ENCODE peak calls at places on chromosomes 3 and 15, in five cellular contexts. S, V, J, H and G are unnamed samples.

GRCh38 chr3:73787620-73788019 is 162.9 kb upstream of the PDZRN3 start:
- DNase-seq in V (no peak), J (no peak), H (no peak), S (no peak), G (no peak)

GRCh38 chr3:143207338-143207961 is 87.9 kb downstream of the CHST2 start:
- DNase-seq in J (no peak), S (no peak), V (no peak), H (no peak), G (no peak)

GRCh38 chr3:148173836-148174235 is 523.9 kb upstream of the AGTR1 start:
- DNase-seq in J (no peak), S (no peak), V (no peak), H (no peak), G (no peak)

GRCh38 chr15:64678126-64678819 is 97.1 kb downstream of the RBPMS2 start:
- DNase-seq in V (no peak), S (no peak), H (no peak), J (no peak), G (no peak)

GRCh38 chr15:96037584-96037983 is 292.9 kb upstream of the NR2F2 start:
- DNase-seq in H (no peak), J (no peak), S (no peak), V (no peak), G (no peak)

GRCh38 chr3:42376397-42376798 is 34.0 kb downstream of the LYZL4 start:
- DNase-seq in S (no peak), H (no peak), J (no peak), V (no peak), G (peak; percentile 15)

GRCh38 chr15:66894986-66895780 is 170.2 kb upstream of the SMAD3 start:
- DNase-seq in H (no peak), S (no peak), J (no peak), V (no peak), G (no peak)

GRCh38 chr3:63864008-63864871 is 573 bp downstream of the ATXN7 start:
- DNase-seq in S (no peak), J (peak; percentile 85), H (no peak), V (no peak), G (no peak)

GRCh38 chr3:161273589-161274218 is 52.6 kb downstream of the NMD3 start:
- DNase-seq in V (no peak), J (peak; percentile 6), S (no peak), H (peak; percentile 28), G (peak; percentile 33)

GRCh38 chr3:49785565-49786356 is 581 bp downstream of the IP6K1 start:
- DNase-seq in V (no peak), S (no peak), H (no peak), J (peak; percentile 59), G (no peak)

GRCh38 chr15:71397377-71397776 is 282.1 kb downstream of the THSD4 start:
- DNase-seq in V (no peak), H (no peak), J (no peak), S (no peak), G (no peak)

GRCh38 chr3:128076783-128077624 is 24.8 kb downstream of the SEC61A1 start:
- DNase-seq in S (no peak), J (no peak), H (no peak), V (no peak), G (no peak)

GRCh38 chr3:138065939-138066338 is 49.5 kb downstream of the DZIP1L start:
- DNase-seq in S (no peak), J (no peak), H (no peak), V (no peak), G (no peak)

GRCh38 chr15:70071799-70072198 is 25.9 kb downstream of the TLE3 start:
- DNase-seq in S (no peak), J (no peak), V (no peak), H (no peak), G (no peak)

GRCh38 chr15:59946084-59946483 is 58.0 kb upstream of the FOXB1 start:
- DNase-seq in V (no peak), J (no peak), S (no peak), H (no peak), G (no peak)

GRCh38 chr3:51336261-51336660 is 48.8 kb upstream of the MANF start:
- DNase-seq in H (no peak), V (no peak), S (no peak), J (no peak), G (no peak)

GRCh38 chr3:48188266-48189201 is at the start of gene CDC25A:
- DNase-seq in J (peak; percentile 96), H (peak; percentile 99), V (peak; percentile 98), S (peak; percentile 86), G (peak; percentile 98)

GRCh38 chr15:78162038-78162437 is 12.9 kb downstream of the IDH3A start:
- DNase-seq in H (no peak), V (no peak), S (no peak), J (no peak), G (no peak)

GRCh38 chr3:133038731-133039398 is 674 bp downstream of the TMEM108 start:
- DNase-seq in V (no peak), H (no peak), S (no peak), J (peak; percentile 62), G (no peak)

GRCh38 chr3:184570501-184570900 is 8.9 kb downstream of the EPHB3 start:
- DNase-seq in J (no peak), S (no peak), H (no peak), V (no peak), G (no peak)

GRCh38 chr15:99514306-99514705 is 51.5 kb upstream of the MEF2A start:
- DNase-seq in V (no peak), J (no peak), H (no peak), S (no peak), G (no peak)

GRCh38 chr3:105866656-105867653 is 1.9 kb downstream of the CBLB start:
- DNase-seq in V (no peak), S (no peak), J (no peak), H (peak; percentile 72), G (no peak)

GRCh38 chr15:25501828-25502446 is 63.1 kb upstream of the UBE3A start:
- DNase-seq in S (no peak), J (peak; percentile 20), H (peak; percentile 42), V (no peak), G (peak; percentile 27)

GRCh38 chr3:46667657-46668056 is 25.8 kb downstream of the ALS2CL start:
- DNase-seq in V (no peak), H (no peak), J (peak; percentile 4), S (no peak), G (no peak)

GRCh38 chr15:82128401-82129143 is 82.8 kb upstream of the MEX3B start:
- DNase-seq in J (no peak), H (no peak), S (no peak), V (no peak), G (no peak)

GRCh38 chr3:105806361-105806760 is 62.5 kb downstream of the CBLB start:
- DNase-seq in J (no peak), V (no peak), H (peak; percentile 50), S (no peak), G (no peak)

GRCh38 chr15:37980010-37980409 is 45.6 kb downstream of the TMCO5A start:
- DNase-seq in J (no peak), S (no peak), V (no peak), H (no peak), G (no peak)

DNA sequence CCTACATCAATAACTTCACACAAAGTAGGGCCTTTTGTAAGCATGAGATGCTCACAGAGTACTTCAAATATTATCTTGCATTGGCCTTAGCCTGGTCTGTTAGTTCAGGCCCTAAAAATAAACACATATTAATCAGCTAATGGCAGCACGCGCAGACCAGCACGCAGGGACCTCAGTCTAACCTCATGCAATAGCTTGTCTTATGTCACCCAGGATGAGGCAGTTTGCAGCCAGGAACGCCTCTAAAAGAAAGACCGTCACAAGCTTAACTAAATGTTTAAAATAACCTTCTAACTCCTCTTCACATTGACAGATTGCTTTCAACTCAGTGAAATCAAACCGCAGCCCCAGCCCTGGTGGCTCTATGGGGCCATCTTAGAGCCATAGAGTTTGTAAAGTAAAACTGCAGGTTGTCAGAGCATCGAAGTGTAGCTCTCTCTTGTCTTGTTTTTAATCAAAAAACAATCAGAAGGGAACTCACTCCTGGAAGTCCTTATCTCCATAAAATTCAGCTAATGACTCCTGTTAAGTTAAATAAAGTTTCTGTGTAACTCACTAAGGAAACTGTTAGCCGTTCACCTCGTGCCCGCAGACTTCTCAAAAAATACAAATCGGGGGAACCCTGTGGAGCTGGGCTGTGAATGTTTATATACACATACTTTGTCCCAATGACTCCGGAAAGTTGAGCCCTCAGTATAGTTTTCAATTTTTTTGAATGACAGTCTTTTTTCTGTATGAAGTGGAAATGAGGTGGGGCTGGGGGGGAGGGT is 212.6 kb downstream of the CDIN1 start:
- DNase-seq in S (no peak), H (no peak), J (no peak), V (no peak), G (no peak)
- TF ChIP-seq SIN3A in S (no peak), H (no peak), J (no peak), V (no peak), G (no peak)

DNA sequence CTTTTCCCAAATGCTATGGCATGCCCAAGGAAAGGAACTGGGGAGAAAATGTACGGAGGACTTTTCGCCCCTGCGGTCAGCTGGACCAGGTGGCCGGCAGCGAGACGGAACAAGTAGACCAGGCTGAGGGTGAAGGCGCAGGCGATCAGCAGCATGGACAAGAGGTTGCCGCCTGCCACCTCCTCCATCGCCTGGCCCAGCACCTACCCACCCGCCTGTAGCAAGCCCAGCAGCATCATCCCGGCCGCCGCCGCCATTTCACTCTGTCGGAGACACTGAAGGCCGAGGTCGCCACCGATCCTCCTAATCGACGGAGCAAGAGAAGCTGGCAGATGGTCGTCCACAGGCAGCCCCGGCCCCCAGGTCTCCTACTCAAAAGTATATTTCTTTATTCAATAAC is 1046.3 kb upstream of the GBE1 start:
- DNase-seq in H (no peak), S (no peak), J (no peak), V (no peak), G (no peak)
- TF ChIP-seq SIN3A in H (no peak), S (no peak), J (no peak), V (no peak), G (no peak)

DNA sequence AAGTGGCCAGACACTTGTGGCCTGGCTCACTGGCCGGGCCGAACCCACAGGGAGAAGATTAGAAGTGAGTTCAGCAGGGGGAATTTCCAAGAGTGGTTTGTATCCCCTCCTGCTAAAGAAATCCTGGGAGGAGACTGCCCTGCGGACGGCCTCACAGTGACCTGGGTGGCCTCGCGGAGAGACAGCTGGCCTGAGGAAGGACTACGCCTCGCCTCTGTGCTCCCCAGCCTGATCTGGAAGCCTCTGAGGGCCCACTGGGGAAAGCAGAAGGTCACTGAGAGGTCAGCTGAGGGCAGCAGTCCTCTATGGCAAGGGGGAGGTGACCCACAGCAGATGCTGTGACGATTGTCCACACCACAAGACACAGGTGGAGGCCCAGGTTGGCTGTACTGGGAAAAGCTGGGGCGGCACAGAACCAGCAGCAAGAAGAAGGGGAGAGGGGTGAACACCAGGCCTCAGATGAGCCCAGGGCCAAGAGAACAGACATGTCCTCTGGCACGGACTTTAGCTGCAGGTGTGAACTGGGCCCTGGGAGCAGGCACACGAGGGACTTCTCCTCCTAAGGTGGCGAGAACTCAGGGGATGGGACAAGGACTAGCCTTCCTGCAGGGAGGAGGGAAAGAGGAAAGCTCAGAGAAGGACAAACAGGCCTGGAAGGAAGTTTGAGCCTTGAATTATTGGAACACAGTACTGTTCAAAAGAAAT is 37.2 kb upstream of the DLG1 start:
- DNase-seq in J (no peak), S (no peak), H (no peak), V (no peak), G (no peak)
- TF ChIP-seq SIN3A in J (no peak), S (no peak), H (no peak), V (no peak), G (no peak)

GRCh38 chr15:44568338-44568737 is 31.4 kb downstream of the EIF3J start:
- DNase-seq in J (no peak), V (no peak), H (no peak), S (no peak), G (no peak)

GRCh38 chr15:44566176-44566575 is 29.2 kb downstream of the EIF3J start:
- DNase-seq in J (no peak), V (no peak), H (no peak), S (no peak), G (no peak)

GRCh38 chr15:44569316-44569715 is 32.4 kb downstream of the EIF3J start:
- DNase-seq in V (no peak), J (no peak), H (no peak), S (no peak), G (no peak)

GRCh38 chr15:44565387-44566169 is 28.6 kb downstream of the EIF3J start:
- DNase-seq in J (no peak), S (no peak), H (no peak), V (no peak), G (no peak)
- TF ChIP-seq SIN3A in J (no peak), S (no peak), H (no peak), V (no peak), G (no peak)